ENCODE peak calls at places on chromosome 12, in four cellular contexts. One of them, this sample, is unnamed.

GRCh38 chr12:65881348-65881961 is 57.2 kb downstream of the HMGA2 start:
- DNase-seq in HCT116: no peak
- DNase-seq in Panc1: no peak
- DNase-seq in A549: no peak
- DNase-seq in this sample: no peak

GRCh38 chr12:75086086-75087038 is 123.3 kb downstream of the KCNC2 start:
- DNase-seq in Panc1: no peak
- DNase-seq in A549: no peak
- DNase-seq in HCT116: no peak
- DNase-seq in this sample: no peak

GRCh38 chr12:80937391-80938238 is at the start of gene LIN7A:
- DNase-seq in Panc1: no peak
- DNase-seq in HCT116: no peak
- DNase-seq in A549: peak
- DNase-seq in this sample: no peak

GRCh38 chr12:26746315-26746714 is 86.7 kb downstream of the ITPR2 start:
- DNase-seq in HCT116: no peak
- DNase-seq in A549: peak
- DNase-seq in Panc1: peak
- DNase-seq in this sample: no peak

GRCh38 chr12:66662729-66663128 is 16.1 kb downstream of the GRIP1 start:
- DNase-seq in HCT116: no peak
- DNase-seq in Panc1: no peak
- DNase-seq in A549: no peak
- DNase-seq in this sample: no peak

GRCh38 chr12:80622271-80622670 is 85.2 kb upstream of the MYF6 start:
- DNase-seq in A549: no peak
- DNase-seq in HCT116: no peak
- DNase-seq in Panc1: no peak
- DNase-seq in this sample: no peak

GRCh38 chr12:84508325-84508861 is 404.2 kb downstream of the SLC6A15 start:
- DNase-seq in A549: peak
- DNase-seq in HCT116: peak
- DNase-seq in Panc1: no peak
- DNase-seq in this sample: no peak

GRCh38 chr12:43289412-43289811 is 262.6 kb downstream of the ADAMTS20 start:
- DNase-seq in A549: no peak
- DNase-seq in HCT116: no peak
- DNase-seq in Panc1: no peak
- DNase-seq in this sample: no peak

GRCh38 chr12:52186135-52186840 is 5.5 kb downstream of the KRT80 start:
- DNase-seq in HCT116: no peak
- DNase-seq in Panc1: no peak
- DNase-seq in A549: no peak
- DNase-seq in this sample: no peak

GRCh38 chr12:9108504-9109212 is 7.1 kb downstream of the A2M start:
- DNase-seq in A549: no peak
- DNase-seq in Panc1: no peak
- DNase-seq in HCT116: no peak
- DNase-seq in this sample: no peak

GRCh38 chr12:118537481-118537917 is 161.1 kb downstream of the SUDS3 start:
- DNase-seq in A549: no peak
- DNase-seq in Panc1: no peak
- DNase-seq in HCT116: no peak
- DNase-seq in this sample: no peak

GRCh38 chr12:119169150-119169549 is 9.6 kb upstream of the HSPB8 start:
- DNase-seq in HCT116: no peak
- DNase-seq in A549: no peak
- DNase-seq in Panc1: no peak
- DNase-seq in this sample: no peak

GRCh38 chr12:130954544-130954831 is 781 bp downstream of the ADGRD1 start:
- DNase-seq in HCT116: no peak
- DNase-seq in Panc1: no peak
- DNase-seq in A549: no peak
- DNase-seq in this sample: no peak

GRCh38 chr12:53985358-53985899 is 483 bp downstream of the HOXC10 start:
- DNase-seq in HCT116: no peak
- DNase-seq in Panc1: no peak
- DNase-seq in A549: no peak
- DNase-seq in this sample: no peak

GRCh38 chr12:93223440-93224426 is 154.0 kb upstream of the NUDT4 start:
- DNase-seq in Panc1: no peak
- DNase-seq in A549: no peak
- DNase-seq in HCT116: no peak
- DNase-seq in this sample: no peak

GRCh38 chr12:64946132-64946829 is 121.8 kb downstream of the TBC1D30 start:
- DNase-seq in A549: no peak
- DNase-seq in HCT116: no peak
- DNase-seq in Panc1: no peak
- DNase-seq in this sample: no peak

GRCh38 chr12:4589941-4590340 is 27.9 kb downstream of the DYRK4 start:
- DNase-seq in Panc1: no peak
- DNase-seq in A549: no peak
- DNase-seq in HCT116: no peak
- DNase-seq in this sample: no peak

GRCh38 chr12:42469355-42470006 is 120.1 kb downstream of the PRICKLE1 start:
- DNase-seq in A549: no peak
- DNase-seq in Panc1: no peak
- DNase-seq in HCT116: no peak
- DNase-seq in this sample: peak

GRCh38 chr12:25249951-25250738 is 584 bp downstream of the KRAS start:
- DNase-seq in Panc1: no peak
- DNase-seq in A549: peak
- DNase-seq in HCT116: no peak
- DNase-seq in this sample: no peak

GRCh38 chr12:29316772-29317171 is 64.2 kb downstream of the ERGIC2 start:
- DNase-seq in A549: no peak
- DNase-seq in HCT116: no peak
- DNase-seq in Panc1: no peak
- DNase-seq in this sample: no peak

GRCh38 chr12:106118278-106118820 is 20.4 kb downstream of the NUAK1 start:
- DNase-seq in A549: no peak
- DNase-seq in Panc1: no peak
- DNase-seq in HCT116: no peak
- DNase-seq in this sample: no peak

GRCh38 chr12:65891987-65892481 is 67.8 kb downstream of the HMGA2 start:
- DNase-seq in A549: peak
- DNase-seq in Panc1: peak
- DNase-seq in HCT116: peak
- DNase-seq in this sample: no peak

GRCh38 chr12:86379337-86379736 is 123.1 kb upstream of the MGAT4C start:
- DNase-seq in A549: no peak
- DNase-seq in HCT116: no peak
- DNase-seq in Panc1: no peak
- DNase-seq in this sample: no peak

GRCh38 chr12:47277972-47278448 is 198.3 kb upstream of the AMIGO2 start:
- DNase-seq in A549: peak
- DNase-seq in Panc1: peak
- DNase-seq in HCT116: peak
- DNase-seq in this sample: no peak

GRCh38 chr12:77031745-77032144 is 33.6 kb downstream of the E2F7 start:
- DNase-seq in A549: no peak
- DNase-seq in HCT116: no peak
- DNase-seq in Panc1: no peak
- DNase-seq in this sample: no peak

GRCh38 chr12:15435597-15435996 is 113.3 kb downstream of the PTPRO start:
- DNase-seq in A549: no peak
- DNase-seq in Panc1: no peak
- DNase-seq in HCT116: no peak
- DNase-seq in this sample: no peak
- TF ChIP-seq REST in A549: peak
- TF ChIP-seq REST in Panc1: no peak
- TF ChIP-seq REST in HCT116: peak
- TF ChIP-seq REST in this sample: peak

GRCh38 chr12:108560752-108561719 is at the start of gene SART3:
- DNase-seq in HCT116: peak
- DNase-seq in A549: peak
- DNase-seq in Panc1: peak
- DNase-seq in this sample: peak
- TF ChIP-seq REST in HCT116: no peak
- TF ChIP-seq REST in A549: no peak
- TF ChIP-seq REST in Panc1: no peak
- TF ChIP-seq REST in this sample: no peak

GRCh38 chr12:56333679-56334489 is at the start of gene PAN2:
- DNase-seq in Panc1: peak
- DNase-seq in A549: peak
- DNase-seq in HCT116: peak
- DNase-seq in this sample: peak
- TF ChIP-seq REST in Panc1: no peak
- TF ChIP-seq REST in A549: peak
- TF ChIP-seq REST in HCT116: no peak
- TF ChIP-seq REST in this sample: no peak

GRCh38 chr12:124345795-124346194 is 50.9 kb downstream of the RFLNA start:
- DNase-seq in HCT116: no peak
- DNase-seq in A549: no peak
- DNase-seq in Panc1: no peak
- DNase-seq in this sample: no peak
- TF ChIP-seq REST in HCT116: no peak
- TF ChIP-seq REST in A549: no peak
- TF ChIP-seq REST in Panc1: no peak
- TF ChIP-seq REST in this sample: no peak

DNA sequence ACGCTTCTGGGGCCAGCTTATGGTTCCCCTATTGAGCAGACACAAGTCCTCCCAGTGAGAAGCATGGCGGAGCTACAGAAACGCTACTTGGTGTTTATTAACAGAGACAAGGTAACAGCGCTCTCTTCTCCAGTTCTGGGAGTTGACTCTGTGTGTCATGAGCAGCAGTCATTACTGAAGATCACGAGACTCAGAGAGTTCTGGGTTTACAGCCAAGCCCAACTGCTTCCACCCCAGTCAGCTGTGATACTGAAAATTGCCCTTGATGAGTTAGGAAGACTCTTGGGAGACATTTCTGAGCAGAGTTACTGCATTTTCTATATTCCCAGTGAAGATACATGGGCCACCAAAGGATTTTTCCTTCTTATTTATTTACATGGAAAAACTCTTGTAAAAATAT is 48.6 kb downstream of the CFAP251 start:
- DNase-seq in A549: no peak
- DNase-seq in HCT116: no peak
- DNase-seq in Panc1: no peak
- DNase-seq in this sample: no peak
- TF ChIP-seq REST in A549: no peak
- TF ChIP-seq REST in HCT116: no peak
- TF ChIP-seq REST in Panc1: no peak
- TF ChIP-seq REST in this sample: no peak